ENCODE peak calls at places on chromosomes 2 and 18, in ten cellular contexts. Q, P, O, D, Z, H, L, B, S and E are unnamed samples.
A peak's percentile ranks its signal among the peaks of the same experiment; 100 is the strongest.

GRCh38 chr2:192379736-192380135 is 185.0 kb upstream of the TMEFF2 start:
- DNase-seq in Q (no peak), P (peak; percentile 33), O (no peak), D (no peak), Z (no peak), H (no peak), L (no peak), B (no peak), S (no peak), E (no peak)

GRCh38 chr2:236051803-236052202 is 116.4 kb downstream of the GBX2 start:
- DNase-seq in Q (no peak), P (no peak), O (no peak), D (no peak), Z (no peak), H (peak; percentile 26), L (no peak), B (no peak), S (no peak), E (no peak)

GRCh38 chr2:218961651-218962570 is 2.4 kb downstream of the CDK5R2 start:
- DNase-seq in Q (no peak), P (peak; percentile 74), O (no peak), D (no peak), Z (no peak), H (no peak), L (peak; percentile 75), B (no peak), S (no peak), E (peak; percentile 91)

GRCh38 chr18:57004366-57005121 is 142.3 kb upstream of the BOD1L2 start:
- DNase-seq in Q (no peak), P (no peak), O (no peak), D (peak; percentile 60), Z (no peak), H (peak; percentile 56), L (no peak), B (no peak), S (no peak), E (no peak)

GRCh38 chr2:96866986-96867755 is 2.7 kb downstream of the SEMA4C start:
- DNase-seq in Q (peak; percentile 72), P (no peak), O (no peak), D (no peak), Z (no peak), H (no peak), L (no peak), B (no peak), S (no peak), E (peak; percentile 88)

GRCh38 chr2:178271629-178272333 is 77.5 kb downstream of the OSBPL6 start:
- DNase-seq in Q (peak; percentile 92), P (no peak), O (no peak), D (peak; percentile 81), Z (peak; percentile 85), H (peak; percentile 87), L (no peak), B (no peak), S (peak; percentile 83), E (no peak)

GRCh38 chr2:71157124-71157802 is 26.8 kb downstream of the MPHOSPH10 start:
- DNase-seq in Q (peak; percentile 76), P (peak; percentile 83), O (peak; percentile 26), D (no peak), Z (peak; percentile 31), H (peak; percentile 29), L (peak; percentile 90), B (peak; percentile 59), S (no peak), E (peak; percentile 90)

GRCh38 chr2:96608459-96609455 is 29.4 kb downstream of the KANSL3 start:
- DNase-seq in Q (no peak), P (no peak), O (no peak), D (peak; percentile 36), Z (no peak), H (peak; percentile 85), L (no peak), B (no peak), S (no peak), E (peak; percentile 85)

GRCh38 chr18:62325806-62326645 is 916 bp downstream of the TNFRSF11A start:
- DNase-seq in Q (no peak), P (peak; percentile 69), O (no peak), D (peak; percentile 3), Z (no peak), H (peak; percentile 10), L (peak; percentile 37), B (no peak), S (no peak), E (peak; percentile 88)

GRCh38 chr2:150850641-150851040 is 363.2 kb upstream of the RND3 start:
- DNase-seq in Q (no peak), P (no peak), O (no peak), D (no peak), Z (no peak), H (no peak), L (no peak), B (no peak), S (no peak), E (no peak)

GRCh38 chr2:96501471-96501874 is 3.7 kb downstream of the NEURL3 start:
- DNase-seq in Q (no peak), P (no peak), O (no peak), D (no peak), Z (no peak), H (no peak), L (no peak), B (no peak), S (no peak), E (no peak)

GRCh38 chr2:70514612-70515055 is 39.0 kb downstream of the TGFA start:
- DNase-seq in Q (no peak), P (no peak), O (peak; percentile 85), D (no peak), Z (peak; percentile 22), H (no peak), L (no peak), B (peak; percentile 92), S (no peak), E (no peak)

GRCh38 chr2:223054193-223054781 is 2.3 kb downstream of the KCNE4 start:
- DNase-seq in Q (peak; percentile 90), P (no peak), O (no peak), D (peak; percentile 96), Z (peak; percentile 77), H (peak; percentile 89), L (no peak), B (no peak), S (peak; percentile 78), E (peak; percentile 69)

GRCh38 chr2:67259581-67260347 is 137.4 kb upstream of the ETAA1 start:
- DNase-seq in Q (peak; percentile 94), P (peak; percentile 49), O (peak; percentile 5), D (peak; percentile 97), Z (peak; percentile 25), H (peak; percentile 90), L (no peak), B (no peak), S (peak; percentile 66), E (no peak)

GRCh38 chr2:37378411-37378810 is 34.0 kb downstream of the QPCT start:
- DNase-seq in Q (no peak), P (no peak), O (no peak), D (peak; percentile 94), Z (peak; percentile 25), H (peak; percentile 69), L (no peak), B (no peak), S (no peak), E (no peak)
- H3K4me3 ChIP-seq in Q (no peak overlapping the region), P (no peak overlapping the region), O (no peak overlapping the region), D (no peak overlapping the region), Z (no peak overlapping the region), H (no peak overlapping the region), L (no peak overlapping the region), B (no peak overlapping the region), S (no peak overlapping the region), E (no peak overlapping the region)

GRCh38 chr2:196171946-196172345 is 568 bp upstream of the STK17B start:
- DNase-seq in Q (no peak), P (no peak), O (no peak), D (peak; percentile 6), Z (no peak), H (no peak), L (no peak), B (no peak), S (no peak), E (no peak)
- H3K4me3 ChIP-seq in Q (peak overlapping the region; percentile 72), P (peak overlapping the region; percentile 78), O (peak overlapping the region; percentile 97), D (peak overlapping the region; percentile 66), Z (peak overlapping the region; percentile 93), H (peak overlapping the region; percentile 64), L (peak overlapping the region; percentile 78), B (peak overlapping the region; percentile 87), S (peak overlapping the region; percentile 98), E (peak overlapping the region; percentile 93)

DNA sequence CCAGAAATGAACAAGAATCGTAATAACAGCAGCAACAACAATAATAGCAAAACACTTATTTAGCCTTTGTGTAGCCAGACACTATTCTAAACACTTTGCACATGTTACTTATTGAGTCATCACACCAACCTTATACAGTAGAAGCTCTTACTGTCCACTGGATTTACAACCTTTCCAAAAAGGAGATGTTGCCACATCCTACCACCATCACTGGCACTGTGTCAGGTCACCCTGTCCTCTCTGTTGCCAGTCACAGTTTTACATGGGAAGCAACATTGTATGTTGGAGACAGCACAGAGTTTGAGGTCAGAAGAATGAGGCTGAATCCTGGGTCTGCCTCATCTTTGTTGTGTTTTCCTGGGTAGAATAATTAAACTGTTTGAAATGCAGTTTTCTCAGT is 201.4 kb upstream of the EPAS1 start:
- DNase-seq in Q (no peak), P (no peak), O (no peak), D (no peak), Z (no peak), H (peak; percentile 59), L (no peak), B (no peak), S (no peak), E (no peak)
- H3K4me3 ChIP-seq in Q (no peak overlapping the region), P (no peak overlapping the region), O (no peak overlapping the region), D (no peak overlapping the region), Z (no peak overlapping the region), H (no peak overlapping the region), L (no peak overlapping the region), B (no peak overlapping the region), S (no peak overlapping the region), E (no peak overlapping the region)

GRCh38 chr18:12742453-12742852 is 39.6 kb downstream of the PSMG2 start:
- DNase-seq in Q (no peak), P (no peak), O (no peak), D (peak; percentile 59), Z (no peak), H (peak; percentile 87), L (no peak), B (no peak), S (no peak), E (peak; percentile 85)
- H3K4me3 ChIP-seq in Q (no peak overlapping the region), P (no peak overlapping the region), O (no peak overlapping the region), D (no peak overlapping the region), Z (no peak overlapping the region), H (no peak overlapping the region), L (no peak overlapping the region), B (no peak overlapping the region), S (no peak overlapping the region), E (no peak overlapping the region)

GRCh38 chr2:216503697-216504375 is 5.2 kb downstream of the RPL37A start:
- DNase-seq in Q (no peak), P (no peak), O (no peak), D (no peak), Z (no peak), H (no peak), L (no peak), B (no peak), S (no peak), E (no peak)
- H3K4me3 ChIP-seq in Q (no peak overlapping the region), P (no peak overlapping the region), O (no peak overlapping the region), D (no peak overlapping the region), Z (no peak overlapping the region), H (no peak overlapping the region), L (no peak overlapping the region), B (no peak overlapping the region), S (no peak overlapping the region), E (no peak overlapping the region)

GRCh38 chr2:241965931-241966412 is 96.4 kb downstream of the RTP5 start:
- DNase-seq in Q (peak; percentile 75), P (no peak), O (no peak), D (peak; percentile 98), Z (no peak), H (peak; percentile 86), L (peak; percentile 56), B (peak; percentile 36), S (no peak), E (peak; percentile 96)
- H3K4me3 ChIP-seq in Q (no peak overlapping the region), P (peak overlapping the region; percentile 57), O (no peak overlapping the region), D (peak overlapping the region; percentile 26), Z (no peak overlapping the region), H (peak overlapping the region; percentile 19), L (no peak overlapping the region), B (no peak overlapping the region), S (no peak overlapping the region), E (peak overlapping the region; percentile 66)